ENCODE peak calls at places on chromosome 19, in eight cellular contexts. O is breast epithelium; V is lower lobe of right lung; S is CD8-positive, alpha-beta T cell; C is iPS DF 6.9; D is AG04450; L is Peyer's patch; M is PC-3. P is an unnamed sample. For H3K9me3, the result is how much of the 10 kb centered on the place peaks cover.

GRCh38 chr19:8569066-8569761 is 8.0 kb downstream of the MYO1F start:
- DNase-seq in V (peak), C (no peak), L (peak), S (peak), O (no peak), D (peak), M (peak), P (peak)

GRCh38 chr19:47226426-47227346 is 4.3 kb downstream of the BBC3 start:
- DNase-seq in D (no peak), S (peak), C (no peak), V (peak), M (peak), O (peak), L (peak), P (peak)

GRCh38 chr19:7851623-7852500 is 21.8 kb downstream of the EVI5L start:
- DNase-seq in O (no peak), M (no peak), V (no peak), L (no peak), D (no peak), S (no peak), C (no peak), P (no peak)

GRCh38 chr19:46859637-46860124 is 1.1 kb upstream of the ARHGAP35 start:
- DNase-seq in L (no peak), M (peak), O (no peak), D (no peak), S (no peak), V (peak), C (no peak), P (peak)

GRCh38 chr19:19775891-19776205 is 42.9 kb upstream of the ZNF14 start:
- DNase-seq in D (no peak), O (no peak), L (no peak), S (peak), M (no peak), V (no peak), C (no peak), P (no peak)

GRCh38 chr19:4980087-4980486 is 11.2 kb downstream of the KDM4B start:
- DNase-seq in O (no peak), V (no peak), M (no peak), L (no peak), D (no peak), C (no peak), S (no peak), P (no peak)

GRCh38 chr19:35134601-35135091 is at the start of gene LGI4:
- DNase-seq in M (no peak), C (no peak), D (no peak), L (no peak), O (no peak), S (no peak), V (no peak), P (no peak)

GRCh38 chr19:44142014-44142523 is 715 bp downstream of the ZNF234 start:
- DNase-seq in C (no peak), D (no peak), V (no peak), M (peak), L (no peak), O (no peak), S (no peak), P (peak)

GRCh38 chr19:17346109-17346671 is 8.8 kb downstream of the GTPBP3 start:
- DNase-seq in L (peak), O (no peak), M (peak), D (no peak), S (peak), V (peak), C (no peak), P (peak)

GRCh38 chr19:38737921-38738731 is 6.1 kb downstream of the CAPN12 start:
- DNase-seq in D (no peak), M (no peak), C (no peak), S (no peak), L (no peak), O (no peak), V (peak), P (no peak)

GRCh38 chr19:38547446-38547845 is 70.3 kb downstream of the MAP4K1 start:
- DNase-seq in M (no peak), C (no peak), V (peak), L (no peak), D (no peak), O (no peak), S (no peak), P (no peak)

GRCh38 chr19:14363203-14364097 is 17.8 kb upstream of the ADGRE5 start:
- DNase-seq in C (peak), L (peak), S (no peak), D (no peak), M (peak), V (peak), O (peak), P (peak)

GRCh38 chr19:5131031-5131865 is 162.3 kb downstream of the KDM4B start:
- DNase-seq in L (peak), V (no peak), D (no peak), M (no peak), O (no peak), S (no peak), C (no peak), P (no peak)

GRCh38 chr19:54147676-54148075 is 10.1 kb downstream of the CNOT3 start:
- DNase-seq in V (no peak), M (no peak), S (no peak), D (no peak), L (no peak), C (no peak), O (no peak), P (no peak)

GRCh38 chr19:50705422-50706019 is 14.1 kb downstream of the SHANK1 start:
- DNase-seq in L (no peak), D (peak), S (peak), V (no peak), O (no peak), M (peak), C (no peak), P (peak)

GRCh38 chr19:46782355-46783019 is 5.9 kb downstream of the SLC1A5 start:
- DNase-seq in D (no peak), L (no peak), O (no peak), V (no peak), M (no peak), S (no peak), C (no peak), P (no peak)

GRCh38 chr19:35995655-35995993 is 636 bp downstream of the SDHAF1 start:
- DNase-seq in V (peak), D (no peak), O (no peak), M (peak), C (no peak), S (no peak), L (peak), P (peak)

GRCh38 chr19:50333737-50334617 is 4.8 kb upstream of the KCNC3 start:
- DNase-seq in L (peak), O (peak), D (peak), M (peak), C (no peak), S (peak), V (peak), P (no peak)

GRCh38 chr19:36213793-36214387 is 575 bp downstream of the ZNF565 start:
- DNase-seq in L (peak), O (no peak), D (no peak), C (no peak), V (peak), M (peak), S (no peak), P (no peak)

GRCh38 chr19:32599736-32600157 is 18.8 kb downstream of the PDCD5 start:
- DNase-seq in L (no peak), V (no peak), D (peak), C (peak), M (peak), S (peak), O (no peak), P (peak)

GRCh38 chr19:43457809-43458208 is 7.6 kb downstream of the LYPD3 start:
- DNase-seq in S (no peak), M (no peak), C (no peak), V (no peak), D (no peak), L (no peak), O (no peak), P (no peak)

GRCh38 chr19:17294051-17294891 is 9.0 kb downstream of the ABHD8 start:
- DNase-seq in M (no peak), L (peak), D (no peak), C (no peak), S (peak), V (peak), O (no peak), P (peak)

GRCh38 chr19:35171730-35172129 is 17.2 kb downstream of the FXYD5 start:
- DNase-seq in M (no peak), C (no peak), O (no peak), L (no peak), S (no peak), V (no peak), D (no peak), P (no peak)

GRCh38 chr19:7450243-7451223 is 38.3 kb downstream of the PEX11G start:
- DNase-seq in V (no peak), O (no peak), M (peak), C (peak), D (peak), L (no peak), S (no peak), P (no peak)

GRCh38 chr19:50639121-50640112 is at the start of gene SYT3:
- DNase-seq in M (peak), L (no peak), V (peak), O (no peak), D (no peak), S (no peak), C (no peak), P (peak)

GRCh38 chr19:5351731-5352228 is 11.2 kb upstream of the PTPRS start:
- DNase-seq in M (no peak), O (no peak), L (no peak), D (no peak), V (no peak), S (no peak), C (no peak), P (no peak)

GRCh38 chr19:6270822-6271221 is 9.0 kb downstream of the MLLT1 start:
- DNase-seq in V (no peak), D (no peak), S (no peak), L (no peak), C (no peak), M (no peak), O (no peak), P (no peak)

GRCh38 chr19:49812452-49812996 is 568 bp downstream of the FUZ start:
- DNase-seq in D (no peak), O (no peak), L (no peak), C (no peak), V (no peak), M (no peak), S (no peak), P (no peak)

GRCh38 chr19:50777830-50778303 is 7.6 kb downstream of the GPR32 start:
- DNase-seq in L (no peak), M (no peak), V (no peak), O (no peak), C (no peak), D (no peak), S (no peak), P (no peak)

DNA sequence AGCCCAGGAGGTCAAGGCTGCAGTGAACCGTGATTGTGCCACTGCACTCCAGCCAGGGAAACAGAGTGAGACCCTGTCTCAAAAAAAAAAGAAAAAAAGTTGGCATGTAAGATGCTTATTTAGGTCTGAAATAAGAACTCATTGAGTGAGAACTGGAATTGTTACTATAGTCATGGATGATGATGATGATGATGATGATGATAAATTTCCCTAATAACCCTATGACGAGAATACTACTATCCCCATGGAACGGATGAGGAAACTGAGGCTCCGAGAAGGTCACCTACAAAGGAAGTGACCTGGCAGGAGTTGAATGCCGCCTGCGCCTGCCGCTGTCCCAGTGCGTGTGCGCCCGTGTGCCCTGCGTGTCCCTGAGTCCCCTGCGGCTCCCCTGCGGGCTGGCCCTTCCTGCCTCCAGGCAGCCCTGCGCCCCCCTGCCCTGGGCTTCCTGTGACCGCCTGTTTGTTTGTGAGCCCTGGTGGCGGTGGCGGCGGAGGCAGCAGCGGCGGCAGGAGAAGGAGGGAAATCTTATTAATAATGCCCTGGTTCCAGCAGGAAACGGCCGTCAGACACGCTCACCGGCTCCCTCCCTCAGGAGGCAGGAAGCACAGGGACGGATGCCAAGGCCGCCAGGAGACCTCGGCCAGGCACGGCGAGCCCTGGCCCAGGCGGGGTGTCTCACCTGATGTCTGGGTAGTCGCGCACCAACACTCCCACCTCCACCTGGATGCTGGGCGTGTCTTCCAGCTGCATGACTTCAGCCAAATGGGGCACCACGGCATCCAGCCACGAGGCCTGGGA is 29.6 kb downstream of the EXOC3L2 start:
- DNase-seq in M (peak), C (no peak), D (no peak), S (no peak), O (peak), V (peak), L (no peak), P (no peak)
- H3K4me3 ChIP-seq in M (peak), C (peak), D (no peak), S (no peak), O (peak), V (no peak), L (no peak), P (no peak)

GRCh38 chr19:41910992-41911888 is 17.0 kb downstream of the ERFL start:
- DNase-seq in S (no peak), V (no peak), O (no peak), C (no peak), M (no peak), L (no peak), D (no peak), P (no peak)
- H3K9me3 ChIP-seq in S (under half), V (under half), O (under half), C (under half), M (under half), L (under half), D (under half), P (under half)

GRCh38 chr19:18684642-18684993 is 1.1 kb downstream of the CRTC1 start:
- DNase-seq in M (no peak), S (no peak), V (no peak), O (no peak), L (no peak), D (no peak), C (no peak), P (no peak)
- H3K4me3 ChIP-seq in M (peak), S (peak), V (peak), O (peak), L (no peak), D (peak), C (no peak), P (peak)

GRCh38 chr19:37468961-37469777 is at the start of gene ZNF570:
- DNase-seq in M (peak), S (peak), V (peak), C (peak), O (peak), D (peak), L (peak), P (no peak)

GRCh38 chr19:37470216-37470615 is 1.1 kb downstream of the ZNF570 start:
- DNase-seq in S (no peak), O (no peak), L (no peak), D (no peak), C (no peak), M (no peak), V (no peak), P (no peak)

GRCh38 chr19:37467608-37468090 is 405 bp upstream of the ZNF569 start:
- DNase-seq in M (no peak), C (no peak), D (no peak), O (no peak), L (no peak), V (no peak), S (no peak), P (no peak)

GRCh38 chr19:37466798-37467607 is at the start of gene ZNF569:
- DNase-seq in D (peak), C (peak), S (peak), L (peak), V (peak), O (peak), M (peak), P (peak)

GRCh38 chr19:37472165-37472564 is 3.0 kb downstream of the ZNF570 start:
- DNase-seq in S (no peak), C (no peak), D (no peak), L (no peak), M (no peak), O (no peak), V (no peak), P (no peak)
- H3K9me3 ChIP-seq in S (under half), C (under half), D (half or more), L (under half), M (under half), O (under half), V (under half), P (under half)

DNA sequence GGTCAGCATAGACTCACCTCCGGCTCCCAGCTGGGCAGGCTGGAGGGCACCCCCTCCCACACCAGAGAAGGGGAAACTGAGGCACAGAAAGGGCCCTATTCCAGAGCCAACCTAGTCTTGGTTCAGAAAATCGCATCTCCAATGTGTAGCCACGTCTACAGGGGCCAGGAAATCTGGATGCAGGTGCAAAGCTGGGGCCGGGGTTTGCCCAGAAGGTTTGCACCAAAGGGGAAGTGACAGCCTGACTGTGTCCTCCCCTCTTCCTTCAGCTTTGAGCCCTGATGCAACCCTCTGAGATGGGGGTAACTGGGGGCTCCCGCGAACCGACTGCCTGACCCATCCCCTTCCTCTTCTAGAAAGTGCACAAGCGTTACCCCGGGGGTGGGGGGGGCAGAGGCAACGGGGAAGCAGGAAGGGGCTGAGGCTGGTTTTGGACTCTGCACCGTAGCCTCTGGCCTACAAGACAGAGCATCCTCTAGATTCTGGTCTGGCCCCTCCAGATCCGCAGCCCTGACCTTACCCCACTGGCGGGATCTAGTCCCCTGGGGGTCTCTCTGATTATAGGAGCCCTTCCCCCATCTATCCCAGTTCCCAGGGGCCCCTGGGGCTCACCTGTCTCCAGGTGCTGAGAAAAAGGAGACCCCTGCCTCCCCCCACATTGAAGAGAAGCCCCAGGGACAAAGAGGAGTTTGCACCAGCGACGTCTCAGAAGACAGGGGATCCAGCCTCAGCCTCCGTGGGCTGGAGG is 1.1 kb upstream of the ONECUT3 start:
- DNase-seq in D (no peak), O (no peak), V (no peak), M (no peak), S (no peak), L (no peak), C (no peak), P (no peak)
- H3K4me3 ChIP-seq in D (no peak), O (no peak), V (no peak), M (no peak), S (no peak), L (no peak), C (no peak), P (no peak)

GRCh38 chr19:15971217-15971616 is 22.4 kb downstream of the OR10H4 start:
- DNase-seq in C (no peak), V (no peak), L (no peak), O (no peak), D (no peak), M (no peak), S (no peak), P (no peak)
- H3K9me3 ChIP-seq in C (under half), V (under half), L (under half), O (under half), D (under half), M (under half), S (under half), P (under half)

P was measured in MG63.